ENCODE peak calls at places on chromosomes 7 and 10, in nine cellular contexts. One of them, this sample, is unnamed.

GRCh38 chr7:10022957-10023356 is 950.7 kb upstream of the PHF14 start:
- DNase-seq in osteocyte: no peak
- DNase-seq in neural crest cell: no peak
- DNase-seq in astrocyte of the spinal cord: peak; percentile 1
- DNase-seq in neural progenitor cell: peak; percentile 62
- DNase-seq in psoas muscle: no peak
- DNase-seq in choroid plexus epithelial cell: peak; percentile 1
- DNase-seq in lower leg skin: no peak
- DNase-seq in mammary epithelial cell: no peak
- DNase-seq in this sample: no peak

GRCh38 chr7:99928188-99928587 is 1.2 kb downstream of the GJC3 start:
- DNase-seq in neural progenitor cell: no peak
- DNase-seq in astrocyte of the spinal cord: no peak
- DNase-seq in choroid plexus epithelial cell: no peak
- DNase-seq in neural crest cell: no peak
- DNase-seq in mammary epithelial cell: no peak
- DNase-seq in lower leg skin: no peak
- DNase-seq in psoas muscle: no peak
- DNase-seq in osteocyte: no peak
- DNase-seq in this sample: no peak

GRCh38 chr7:2546776-2547586 is 8.3 kb downstream of the BRAT1 start:
- DNase-seq in choroid plexus epithelial cell: no peak
- DNase-seq in neural crest cell: no peak
- DNase-seq in psoas muscle: no peak
- DNase-seq in mammary epithelial cell: no peak
- DNase-seq in astrocyte of the spinal cord: no peak
- DNase-seq in lower leg skin: no peak
- DNase-seq in neural progenitor cell: no peak
- DNase-seq in osteocyte: no peak
- DNase-seq in this sample: no peak

GRCh38 chr7:108188724-108189123 is 58.6 kb upstream of the LAMB4 start:
- DNase-seq in psoas muscle: no peak
- DNase-seq in choroid plexus epithelial cell: no peak
- DNase-seq in lower leg skin: no peak
- DNase-seq in neural crest cell: no peak
- DNase-seq in neural progenitor cell: no peak
- DNase-seq in osteocyte: no peak
- DNase-seq in mammary epithelial cell: no peak
- DNase-seq in astrocyte of the spinal cord: no peak
- DNase-seq in this sample: no peak

GRCh38 chr10:52212802-52213510 is 101.1 kb upstream of the DKK1 start:
- DNase-seq in lower leg skin: no peak
- DNase-seq in osteocyte: no peak
- DNase-seq in neural progenitor cell: no peak
- DNase-seq in neural crest cell: no peak
- DNase-seq in choroid plexus epithelial cell: peak; percentile 12
- DNase-seq in astrocyte of the spinal cord: no peak
- DNase-seq in mammary epithelial cell: no peak
- DNase-seq in psoas muscle: no peak
- DNase-seq in this sample: no peak

GRCh38 chr10:62047960-62048383 is 146.5 kb downstream of the ARID5B start:
- DNase-seq in osteocyte: no peak
- DNase-seq in astrocyte of the spinal cord: peak; percentile 35
- DNase-seq in choroid plexus epithelial cell: peak; percentile 52
- DNase-seq in lower leg skin: no peak
- DNase-seq in neural crest cell: no peak
- DNase-seq in neural progenitor cell: no peak
- DNase-seq in mammary epithelial cell: peak; percentile 68
- DNase-seq in psoas muscle: no peak
- DNase-seq in this sample: no peak

GRCh38 chr10:60123172-60123571 is 216.8 kb upstream of the CCDC6 start:
- DNase-seq in neural crest cell: no peak
- DNase-seq in lower leg skin: no peak
- DNase-seq in mammary epithelial cell: peak; percentile 95
- DNase-seq in psoas muscle: no peak
- DNase-seq in choroid plexus epithelial cell: peak; percentile 52
- DNase-seq in osteocyte: no peak
- DNase-seq in neural progenitor cell: no peak
- DNase-seq in astrocyte of the spinal cord: peak; percentile 80
- DNase-seq in this sample: no peak

GRCh38 chr7:21023841-21024502 is 237.3 kb upstream of the SP8 start:
- DNase-seq in psoas muscle: no peak
- DNase-seq in lower leg skin: no peak
- DNase-seq in astrocyte of the spinal cord: no peak
- DNase-seq in choroid plexus epithelial cell: no peak
- DNase-seq in mammary epithelial cell: no peak
- DNase-seq in neural progenitor cell: peak; percentile 18
- DNase-seq in osteocyte: no peak
- DNase-seq in neural crest cell: no peak
- DNase-seq in this sample: no peak

GRCh38 chr7:112646787-112647186 is 143.4 kb downstream of the TMEM168 start:
- DNase-seq in astrocyte of the spinal cord: no peak
- DNase-seq in neural crest cell: no peak
- DNase-seq in mammary epithelial cell: no peak
- DNase-seq in neural progenitor cell: peak; percentile 77
- DNase-seq in choroid plexus epithelial cell: no peak
- DNase-seq in lower leg skin: no peak
- DNase-seq in psoas muscle: no peak
- DNase-seq in osteocyte: no peak
- DNase-seq in this sample: no peak

GRCh38 chr7:112449353-112449752 is 907 bp upstream of the IFRD1 start:
- DNase-seq in mammary epithelial cell: peak; percentile 84
- DNase-seq in neural crest cell: no peak
- DNase-seq in osteocyte: no peak
- DNase-seq in lower leg skin: no peak
- DNase-seq in astrocyte of the spinal cord: peak; percentile 41
- DNase-seq in psoas muscle: no peak
- DNase-seq in neural progenitor cell: no peak
- DNase-seq in choroid plexus epithelial cell: peak; percentile 16
- DNase-seq in this sample: no peak

GRCh38 chr7:67902143-67902542 is 905.5 kb downstream of the TYW1 start:
- DNase-seq in choroid plexus epithelial cell: no peak
- DNase-seq in neural crest cell: no peak
- DNase-seq in mammary epithelial cell: no peak
- DNase-seq in neural progenitor cell: no peak
- DNase-seq in lower leg skin: no peak
- DNase-seq in astrocyte of the spinal cord: no peak
- DNase-seq in osteocyte: no peak
- DNase-seq in psoas muscle: no peak
- DNase-seq in this sample: no peak

GRCh38 chr10:84118395-84119006 is 20.8 kb upstream of the GHITM start:
- DNase-seq in astrocyte of the spinal cord: no peak
- DNase-seq in neural progenitor cell: no peak
- DNase-seq in lower leg skin: no peak
- DNase-seq in osteocyte: no peak
- DNase-seq in choroid plexus epithelial cell: no peak
- DNase-seq in psoas muscle: no peak
- DNase-seq in mammary epithelial cell: peak; percentile 19
- DNase-seq in neural crest cell: no peak
- DNase-seq in this sample: no peak

GRCh38 chr10:42953684-42954674 is 122.9 kb upstream of the RET start:
- DNase-seq in astrocyte of the spinal cord: no peak
- DNase-seq in neural progenitor cell: no peak
- DNase-seq in psoas muscle: no peak
- DNase-seq in neural crest cell: no peak
- DNase-seq in lower leg skin: peak; percentile 74
- DNase-seq in osteocyte: peak; percentile 72
- DNase-seq in choroid plexus epithelial cell: no peak
- DNase-seq in mammary epithelial cell: no peak
- DNase-seq in this sample: no peak

GRCh38 chr7:150406311-150406564 is 27.1 kb downstream of the ZNF775 start:
- DNase-seq in mammary epithelial cell: no peak
- DNase-seq in astrocyte of the spinal cord: no peak
- DNase-seq in psoas muscle: no peak
- DNase-seq in neural crest cell: no peak
- DNase-seq in neural progenitor cell: no peak
- DNase-seq in lower leg skin: peak; percentile 85
- DNase-seq in choroid plexus epithelial cell: no peak
- DNase-seq in osteocyte: no peak
- DNase-seq in this sample: no peak

GRCh38 chr7:150403376-150404171 is 24.4 kb downstream of the ZNF775 start:
- DNase-seq in choroid plexus epithelial cell: no peak
- DNase-seq in osteocyte: no peak
- DNase-seq in psoas muscle: no peak
- DNase-seq in lower leg skin: peak; percentile 85
- DNase-seq in mammary epithelial cell: no peak
- DNase-seq in astrocyte of the spinal cord: no peak
- DNase-seq in neural progenitor cell: no peak
- DNase-seq in neural crest cell: no peak
- DNase-seq in this sample: no peak

GRCh38 chr7:150405584-150406310 is 26.6 kb downstream of the ZNF775 start:
- DNase-seq in lower leg skin: peak; percentile 90
- DNase-seq in neural progenitor cell: peak; percentile 78
- DNase-seq in mammary epithelial cell: no peak
- DNase-seq in choroid plexus epithelial cell: peak; percentile 51
- DNase-seq in psoas muscle: no peak
- DNase-seq in astrocyte of the spinal cord: no peak
- DNase-seq in osteocyte: no peak
- DNase-seq in neural crest cell: peak; percentile 34
- DNase-seq in this sample: no peak

GRCh38 chr7:150404172-150404784 is 25.1 kb downstream of the ZNF775 start:
- DNase-seq in choroid plexus epithelial cell: no peak
- DNase-seq in astrocyte of the spinal cord: no peak
- DNase-seq in lower leg skin: peak; percentile 83
- DNase-seq in neural crest cell: no peak
- DNase-seq in psoas muscle: no peak
- DNase-seq in osteocyte: no peak
- DNase-seq in neural progenitor cell: no peak
- DNase-seq in mammary epithelial cell: no peak
- DNase-seq in this sample: no peak

GRCh38 chr7:150404785-150405583 is 25.9 kb downstream of the ZNF775 start:
- DNase-seq in mammary epithelial cell: peak; percentile 70
- DNase-seq in psoas muscle: peak; percentile 90
- DNase-seq in neural progenitor cell: peak; percentile 95
- DNase-seq in astrocyte of the spinal cord: peak; percentile 91
- DNase-seq in osteocyte: peak; percentile 95
- DNase-seq in neural crest cell: peak; percentile 88
- DNase-seq in lower leg skin: peak; percentile 98
- DNase-seq in choroid plexus epithelial cell: peak; percentile 92
- DNase-seq in this sample: peak; percentile 84
- TF ChIP-seq CTCF in mammary epithelial cell: peak; percentile 33
- TF ChIP-seq CTCF in psoas muscle: no peak
- TF ChIP-seq CTCF in neural progenitor cell: peak; percentile 34
- TF ChIP-seq CTCF in astrocyte of the spinal cord: no peak
- TF ChIP-seq CTCF in osteocyte: peak; percentile 24
- TF ChIP-seq CTCF in neural crest cell: peak; percentile 11
- TF ChIP-seq CTCF in lower leg skin: no peak
- TF ChIP-seq CTCF in choroid plexus epithelial cell: no peak
- TF ChIP-seq CTCF in this sample: peak; percentile 0

DNA sequence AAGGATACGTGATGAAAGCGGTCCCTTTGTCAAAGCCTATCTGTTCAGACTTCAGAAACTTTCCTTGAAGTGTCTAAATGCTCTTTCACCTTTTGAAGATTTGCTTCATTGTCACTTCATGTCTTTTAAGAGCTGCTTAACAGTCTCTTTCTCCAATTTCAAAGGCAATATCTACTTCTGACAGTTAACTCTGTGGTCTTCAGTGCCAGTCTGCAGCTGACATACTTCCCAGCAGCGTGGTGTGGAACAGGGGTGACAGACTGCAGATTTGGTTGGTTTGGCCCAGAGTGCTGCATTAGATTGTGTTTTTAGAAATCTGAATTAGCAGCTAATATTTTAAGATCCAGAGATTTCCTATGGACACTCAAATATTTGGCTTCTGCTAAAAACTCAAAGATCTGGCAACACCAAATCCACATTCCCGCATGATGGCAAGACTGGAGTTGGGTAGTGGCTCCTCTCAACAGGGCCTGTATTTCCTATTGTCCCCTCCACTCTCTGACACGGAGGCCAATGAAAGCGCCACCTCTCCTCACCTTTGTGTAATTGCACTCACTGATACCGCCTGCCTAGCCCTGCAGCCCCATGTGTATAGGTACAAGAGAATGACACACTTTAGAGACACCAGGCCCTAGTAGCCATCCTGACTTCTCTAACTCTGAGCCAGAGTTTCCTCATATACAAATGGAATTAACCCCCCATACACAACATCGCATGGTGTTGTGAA is 11.5 kb downstream of the SCRN1 start:
- DNase-seq in mammary epithelial cell: no peak
- DNase-seq in psoas muscle: no peak
- DNase-seq in neural progenitor cell: peak; percentile 82
- DNase-seq in choroid plexus epithelial cell: no peak
- DNase-seq in astrocyte of the spinal cord: no peak
- DNase-seq in lower leg skin: no peak
- DNase-seq in neural crest cell: no peak
- DNase-seq in osteocyte: no peak
- DNase-seq in this sample: no peak
- TF ChIP-seq CTCF in mammary epithelial cell: no peak
- TF ChIP-seq CTCF in psoas muscle: no peak
- TF ChIP-seq CTCF in neural progenitor cell: peak; percentile 63
- TF ChIP-seq CTCF in choroid plexus epithelial cell: no peak
- TF ChIP-seq CTCF in astrocyte of the spinal cord: no peak
- TF ChIP-seq CTCF in lower leg skin: no peak
- TF ChIP-seq CTCF in neural crest cell: peak; percentile 28
- TF ChIP-seq CTCF in osteocyte: no peak
- TF ChIP-seq CTCF in this sample: peak; percentile 38

DNA sequence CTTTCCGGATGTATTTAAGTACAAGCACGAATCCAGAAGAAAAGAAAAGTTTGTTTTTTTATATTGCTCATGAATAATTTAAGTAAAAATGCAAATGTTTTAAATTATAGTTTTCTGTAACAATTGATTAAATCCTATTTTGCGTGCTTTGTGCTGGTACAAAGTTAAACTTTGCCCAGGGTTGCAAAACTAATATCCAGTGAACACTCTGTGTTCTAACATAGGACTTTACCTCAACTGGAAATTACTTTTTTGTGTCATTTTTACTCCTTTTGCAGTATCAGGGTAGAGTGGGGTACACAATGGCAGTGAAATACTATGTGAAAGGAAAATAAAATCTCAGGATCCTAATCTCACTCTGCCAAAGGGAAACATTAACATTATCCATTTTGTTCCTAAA is 801.4 kb upstream of the MBL2 start:
- DNase-seq in osteocyte: no peak
- DNase-seq in lower leg skin: no peak
- DNase-seq in astrocyte of the spinal cord: no peak
- DNase-seq in psoas muscle: no peak
- DNase-seq in neural progenitor cell: no peak
- DNase-seq in neural crest cell: no peak
- DNase-seq in choroid plexus epithelial cell: no peak
- DNase-seq in mammary epithelial cell: no peak
- DNase-seq in this sample: no peak
- TF ChIP-seq CTCF in osteocyte: no peak
- TF ChIP-seq CTCF in lower leg skin: no peak
- TF ChIP-seq CTCF in astrocyte of the spinal cord: no peak
- TF ChIP-seq CTCF in psoas muscle: no peak
- TF ChIP-seq CTCF in neural progenitor cell: no peak
- TF ChIP-seq CTCF in neural crest cell: no peak
- TF ChIP-seq CTCF in choroid plexus epithelial cell: no peak
- TF ChIP-seq CTCF in mammary epithelial cell: no peak
- TF ChIP-seq CTCF in this sample: no peak

DNA sequence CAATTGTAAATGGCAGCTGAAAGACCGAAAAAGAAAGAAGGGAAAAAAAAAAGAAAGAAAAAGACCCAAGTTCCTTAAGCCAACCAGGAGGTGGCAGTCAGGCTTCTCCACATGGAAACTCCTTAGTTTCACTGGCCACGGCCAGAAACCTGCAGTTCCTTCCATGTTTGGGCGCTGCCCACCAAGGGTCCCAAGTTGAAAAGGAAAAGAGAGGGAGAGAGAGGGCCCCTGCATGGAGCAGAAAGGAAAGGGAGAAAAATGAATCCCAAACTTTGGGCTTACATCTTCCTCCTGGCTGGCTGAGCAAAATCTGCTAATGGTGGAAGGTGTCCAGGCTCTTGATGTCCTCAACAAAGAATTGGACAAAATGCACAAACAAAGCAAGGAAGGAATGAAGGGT is 31.8 kb upstream of the ABCA13 start:
- DNase-seq in choroid plexus epithelial cell: peak; percentile 68
- DNase-seq in osteocyte: no peak
- DNase-seq in neural progenitor cell: peak; percentile 33
- DNase-seq in astrocyte of the spinal cord: no peak
- DNase-seq in mammary epithelial cell: no peak
- DNase-seq in neural crest cell: no peak
- DNase-seq in psoas muscle: no peak
- DNase-seq in lower leg skin: no peak
- DNase-seq in this sample: no peak
- TF ChIP-seq CTCF in choroid plexus epithelial cell: peak; percentile 67
- TF ChIP-seq CTCF in osteocyte: peak; percentile 57
- TF ChIP-seq CTCF in neural progenitor cell: peak; percentile 46
- TF ChIP-seq CTCF in astrocyte of the spinal cord: peak; percentile 33
- TF ChIP-seq CTCF in mammary epithelial cell: peak; percentile 37
- TF ChIP-seq CTCF in neural crest cell: peak; percentile 41
- TF ChIP-seq CTCF in psoas muscle: no peak
- TF ChIP-seq CTCF in lower leg skin: no peak
- TF ChIP-seq CTCF in this sample: peak; percentile 32